ENCODE peak calls at places on chromosomes 4 and X, in five cellular contexts. L, X, I, O and H are unnamed samples. For H3K9me3 and H3K4me1, the result is how much of the 10 kb centered on the place peaks cover.

GRCh38 chrX:23786268-23786815 is 3.4 kb downstream of the SAT1 start:
- DNase-seq in L (no peak), X (no peak), I (no peak), O (no peak), H (no peak)

GRCh38 chr4:85725727-85726170 is 250.8 kb downstream of the ARHGAP24 start:
- DNase-seq in L (no peak), X (peak), I (no peak), O (peak), H (no peak)

GRCh38 chr4:35201403-35201802 is 1042.9 kb downstream of the ARAP2 start:
- DNase-seq in L (no peak), X (no peak), I (no peak), O (no peak), H (no peak)

GRCh38 chrX:100649550-100650356 is 5.8 kb downstream of the SRPX2 start:
- DNase-seq in L (peak), X (peak), I (no peak), O (peak), H (peak)

GRCh38 chr4:8540072-8540471 is 40.1 kb upstream of the GPR78 start:
- DNase-seq in L (peak), X (peak), I (no peak), O (no peak), H (no peak)

GRCh38 chr4:85717847-85718246 is 242.9 kb downstream of the ARHGAP24 start:
- DNase-seq in L (no peak), X (no peak), I (no peak), O (no peak), H (no peak)

GRCh38 chr4:10180927-10181744 is 64.5 kb upstream of the WDR1 start:
- DNase-seq in L (no peak), X (peak), I (no peak), O (no peak), H (no peak)

GRCh38 chr4:64799751-64800150 is 390.5 kb upstream of the TECRL start:
- DNase-seq in L (no peak), X (no peak), I (no peak), O (no peak), H (no peak)

GRCh38 chr4:138241281-138242075 is 671 bp downstream of the SLC7A11 start:
- DNase-seq in L (no peak), X (no peak), I (no peak), O (no peak), H (no peak)

GRCh38 chr4:7431696-7432530 is 2.8 kb downstream of the PSAPL1 start:
- DNase-seq in L (peak), X (peak), I (no peak), O (no peak), H (no peak)

GRCh38 chr4:7335363-7336066 is 99.2 kb downstream of the PSAPL1 start:
- DNase-seq in L (no peak), X (peak), I (no peak), O (no peak), H (peak)

GRCh38 chr4:38562751-38563198 is 101.2 kb upstream of the KLF3 start:
- DNase-seq in L (peak), X (peak), I (no peak), O (peak), H (peak)

GRCh38 chr4:83613994-83614393 is 78.1 kb downstream of the GPAT3 start:
- DNase-seq in L (no peak), X (no peak), I (no peak), O (no peak), H (no peak)

GRCh38 chrX:44978976-44979375 is 106.0 kb downstream of the KDM6A start:
- DNase-seq in L (no peak), X (no peak), I (no peak), O (no peak), H (no peak)
- H3K9me3 ChIP-seq in L (under half), X (under half), I (under half), O (under half), H (under half)

GRCh38 chrX:47638816-47639215 is 9.1 kb upstream of the CFP start:
- DNase-seq in L (no peak), X (no peak), I (no peak), O (no peak), H (no peak)
- TF ChIP-seq CTCF in L (no peak), X (no peak), I (no peak), O (no peak), H (no peak)

DNA sequence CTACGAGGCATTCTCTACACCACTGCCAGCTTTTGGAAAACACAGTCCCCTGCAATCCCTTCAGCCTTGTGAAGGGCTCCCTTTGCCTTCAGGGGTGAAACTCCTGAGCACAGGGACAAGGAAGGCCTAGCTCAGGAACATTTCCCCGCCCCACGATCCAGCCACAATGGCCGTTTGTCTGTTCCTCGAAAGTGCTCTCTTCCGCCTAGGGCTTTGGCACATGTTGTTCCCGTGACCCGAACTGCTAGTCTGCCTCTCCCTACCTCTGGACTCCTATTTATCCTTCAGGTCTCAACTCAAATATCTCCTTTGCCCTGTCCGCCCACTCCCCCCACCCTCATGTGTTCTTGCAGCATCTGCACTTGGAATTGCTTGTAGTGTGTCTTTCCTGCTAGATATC is 12.1 kb downstream of the FGD1 start:
- DNase-seq in L (no peak), X (no peak), I (no peak), O (no peak), H (no peak)
- H3K4me1 ChIP-seq in L (under half), X (under half), I (under half), O (under half), H (under half)

GRCh38 chr4:116015062-116015461 is 901.6 kb upstream of the NDST4 start:
- DNase-seq in L (no peak), X (no peak), I (no peak), O (no peak), H (no peak)

GRCh38 chr4:116015549-116015948 is 902.1 kb upstream of the NDST4 start:
- DNase-seq in L (no peak), X (no peak), I (no peak), O (no peak), H (no peak)

GRCh38 chr4:116016201-116016600 is 902.8 kb upstream of the NDST4 start:
- DNase-seq in L (peak), X (peak), I (no peak), O (no peak), H (no peak)

GRCh38 chr4:116020141-116020722 is 906.8 kb upstream of the NDST4 start:
- DNase-seq in L (no peak), X (no peak), I (no peak), O (no peak), H (no peak)

DNA sequence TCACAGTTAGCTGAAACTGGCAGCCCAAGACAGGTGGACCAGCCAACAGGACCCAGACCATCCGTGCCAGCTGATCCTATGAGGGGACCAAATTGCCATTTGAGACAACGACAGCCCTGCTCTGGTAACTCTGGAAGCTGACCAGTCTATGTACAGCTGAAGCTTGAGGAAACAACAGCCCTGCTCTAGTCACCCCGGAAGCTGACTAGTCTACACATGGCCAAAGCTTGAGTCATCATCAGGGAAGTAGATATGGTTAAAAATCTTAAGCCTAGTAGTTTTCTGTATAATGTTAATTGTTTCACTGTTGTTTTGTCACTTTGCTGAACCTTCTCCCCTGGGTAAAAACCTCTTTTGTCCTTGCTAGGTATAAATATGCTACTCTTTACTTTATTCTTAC is 905.4 kb upstream of the NDST4 start:
- DNase-seq in L (no peak), X (no peak), I (no peak), O (no peak), H (no peak)
- H3K9me3 ChIP-seq in L (under half), X (under half), I (under half), O (under half), H (half or more)

DNA sequence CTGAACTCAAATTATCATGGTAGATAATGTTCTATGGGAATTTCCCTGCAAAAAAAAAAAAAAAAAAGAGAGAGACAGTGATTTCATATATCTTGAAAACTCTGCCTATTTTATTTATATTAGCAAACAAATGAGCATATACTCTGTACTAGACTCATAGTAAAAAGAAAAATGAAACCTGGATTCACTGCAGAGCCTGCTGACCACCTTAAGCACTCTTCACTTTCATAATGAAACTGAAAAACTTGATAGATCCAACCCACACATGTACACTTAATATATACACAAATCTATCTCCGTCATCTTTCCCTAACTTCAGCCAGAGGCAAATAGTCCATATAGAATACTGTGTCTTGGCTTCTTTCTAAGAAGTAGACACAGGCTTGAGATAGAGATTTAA is 226.1 kb upstream of the KCNIP4 start:
- DNase-seq in L (no peak), X (no peak), I (no peak), O (no peak), H (no peak)
- TF ChIP-seq CTCF in L (no peak), X (no peak), I (no peak), O (no peak), H (no peak)

DNA sequence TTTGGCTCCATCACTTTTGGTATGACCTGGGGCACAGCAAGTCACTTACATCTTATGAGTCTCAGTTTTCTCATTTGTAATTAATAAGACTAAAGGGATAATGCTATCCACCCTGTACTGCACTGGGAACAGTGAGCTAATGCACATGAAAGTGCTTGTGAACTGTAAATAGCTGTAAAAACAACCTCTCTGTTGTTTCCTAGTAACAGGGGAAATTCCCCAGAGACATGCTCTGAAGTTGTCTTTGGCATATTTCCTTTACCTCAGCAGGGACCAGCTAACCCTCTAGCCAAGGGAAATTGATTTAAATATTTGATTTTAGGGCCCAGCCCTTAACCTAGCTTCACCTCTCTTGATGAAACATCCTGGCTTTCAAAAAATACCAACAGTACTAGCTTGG is 6.1 kb upstream of the CYSLTR1 start:
- DNase-seq in L (no peak), X (no peak), I (no peak), O (no peak), H (no peak)
- H3K4me1 ChIP-seq in L (under half), X (under half), I (under half), O (under half), H (under half)

GRCh38 chr4:33453436-33453835 is 2733.3 kb downstream of the PCDH7 start:
- DNase-seq in L (no peak), X (no peak), I (no peak), O (no peak), H (no peak)
- H3K9me3 ChIP-seq in L (under half), X (under half), I (under half), O (under half), H (under half)